ENCODE peak calls at places on chromosomes 11 and 22, in seven cellular contexts. A, V, H, E, X, Y and W are unnamed samples.

GRCh38 chr11:15742626-15743243 is 613.6 kb downstream of the SOX6 start:
- DNase-seq in X (no peak), A (no peak), Y (no peak), E (no peak), V (no peak), H (no peak), W (no peak)

GRCh38 chr11:3609416-3610265 is 32.2 kb downstream of the ART5 start:
- DNase-seq in H (peak), X (no peak), E (peak), V (no peak), Y (no peak), A (no peak), W (no peak)

GRCh38 chr22:19046719-19047609 is 75.2 kb downstream of the DGCR2 start:
- DNase-seq in H (no peak), E (no peak), A (no peak), X (no peak), V (no peak), Y (no peak), W (no peak)

GRCh38 chr22:39592104-39593060 is 21.8 kb downstream of the CACNA1I start:
- DNase-seq in A (no peak), H (no peak), E (peak), Y (no peak), V (no peak), X (no peak), W (no peak)

GRCh38 chr11:1437500-1437899 is 47.8 kb downstream of the BRSK2 start:
- DNase-seq in X (no peak), Y (no peak), A (no peak), E (no peak), H (no peak), V (peak), W (no peak)

GRCh38 chr11:112292785-112293407 is 32.2 kb upstream of the PLET1 start:
- DNase-seq in A (no peak), V (no peak), E (peak), X (peak), H (no peak), Y (no peak), W (no peak)

GRCh38 chr11:96168623-96169022 is 174.4 kb downstream of the MAML2 start:
- DNase-seq in H (no peak), V (no peak), X (peak), A (no peak), E (peak), Y (no peak), W (no peak)

GRCh38 chr11:126636911-126637799 is 281.7 kb downstream of the ST3GAL4 start:
- DNase-seq in H (no peak), A (no peak), E (peak), Y (no peak), V (no peak), X (no peak), W (no peak)

GRCh38 chr11:35784699-35785098 is 122.1 kb downstream of the TRIM44 start:
- DNase-seq in H (no peak), X (no peak), A (no peak), E (no peak), Y (no peak), V (no peak), W (no peak)

GRCh38 chr11:62599909-62600308 is 1.8 kb downstream of the MTA2 start:
- DNase-seq in E (no peak), Y (no peak), X (no peak), A (peak), H (no peak), V (no peak), W (no peak)

GRCh38 chr11:93967944-93968343 is 53.2 kb upstream of the HEPHL1 start:
- DNase-seq in Y (no peak), E (no peak), X (no peak), A (no peak), H (no peak), V (no peak), W (no peak)

GRCh38 chr11:71302911-71303310 is 50.5 kb upstream of the SHANK2 start:
- DNase-seq in V (peak), Y (no peak), A (no peak), E (no peak), X (no peak), H (no peak), W (peak)

GRCh38 chr22:33918676-33919590 is 1.3 kb downstream of the LARGE1 start:
- DNase-seq in X (no peak), H (no peak), E (no peak), Y (no peak), V (no peak), A (no peak), W (no peak)

GRCh38 chr11:112834277-112834755 is 126.9 kb upstream of the NCAM1 start:
- DNase-seq in H (no peak), V (no peak), A (no peak), X (no peak), Y (no peak), E (no peak), W (no peak)

GRCh38 chr11:41660585-41660984 is 201.1 kb upstream of the LRRC4C start:
- DNase-seq in E (no peak), X (no peak), H (peak), A (no peak), Y (no peak), V (no peak), W (no peak)

GRCh38 chr11:130581631-130582030 is 133.2 kb downstream of the ADAMTS15 start:
- DNase-seq in V (no peak), H (no peak), Y (no peak), E (no peak), A (no peak), X (no peak), W (no peak)

GRCh38 chr11:13341028-13341427 is 63.4 kb downstream of the BMAL1 start:
- DNase-seq in H (no peak), E (no peak), X (no peak), A (no peak), Y (no peak), V (no peak), W (no peak)

GRCh38 chr11:65390099-65390941 is 3.9 kb downstream of the FRMD8 start:
- DNase-seq in H (no peak), A (no peak), E (no peak), X (no peak), V (peak), Y (no peak), W (no peak)

GRCh38 chr11:24679686-24680318 is 182.9 kb downstream of the LUZP2 start:
- DNase-seq in Y (no peak), H (no peak), A (no peak), E (no peak), V (no peak), X (no peak), W (no peak)

GRCh38 chr11:102794382-102794781 is 3.6 kb downstream of the MMP1 start:
- DNase-seq in X (no peak), H (peak), E (peak), V (no peak), Y (no peak), A (no peak), W (no peak)

GRCh38 chr11:64078294-64078693 is 42.6 kb downstream of the FLRT1 start:
- DNase-seq in E (no peak), H (no peak), Y (no peak), X (no peak), A (no peak), V (no peak), W (no peak)

GRCh38 chr11:13947379-13947778 is 15.1 kb upstream of the SPON1 start:
- DNase-seq in Y (no peak), A (no peak), H (no peak), X (no peak), V (no peak), E (no peak), W (no peak)

GRCh38 chr11:96012086-96012824 is 88.3 kb upstream of the MTMR2 start:
- DNase-seq in A (no peak), E (peak), Y (no peak), X (no peak), H (peak), V (no peak), W (no peak)

GRCh38 chr11:26319906-26320305 is 12.0 kb upstream of the ANO3 start:
- DNase-seq in H (no peak), V (no peak), X (no peak), E (no peak), Y (no peak), A (no peak), W (no peak)

GRCh38 chr22:38694945-38695344 is 5.8 kb downstream of the JOSD1 start:
- DNase-seq in Y (no peak), V (no peak), E (no peak), X (no peak), A (no peak), H (no peak), W (no peak)

GRCh38 chr11:15947681-15948648 is 408.4 kb downstream of the SOX6 start:
- DNase-seq in E (no peak), H (no peak), V (no peak), X (no peak), A (no peak), Y (no peak), W (no peak)

GRCh38 chr22:17352798-17353197 is 16.5 kb upstream of the CECR2 start:
- DNase-seq in A (no peak), V (no peak), X (no peak), Y (no peak), E (no peak), H (no peak), W (no peak)

GRCh38 chr11:93729129-93729616 is 12.1 kb downstream of the TAF1D start:
- DNase-seq in V (no peak), E (no peak), X (no peak), H (no peak), Y (no peak), A (no peak), W (no peak)

GRCh38 chr11:134014502-134014901 is 54.4 kb upstream of the JAM3 start:
- DNase-seq in X (no peak), E (no peak), H (peak), V (no peak), Y (no peak), A (no peak), W (no peak)

GRCh38 chr11:95398437-95399112 is 167.6 kb upstream of the SESN3 start:
- DNase-seq in Y (no peak), A (no peak), E (no peak), X (no peak), V (no peak), H (no peak), W (no peak)

GRCh38 chr22:35477911-35478582 is 62.6 kb upstream of the RASD2 start:
- DNase-seq in X (peak), Y (no peak), H (no peak), A (no peak), V (peak), E (peak), W (no peak)

GRCh38 chr11:130001491-130002351 is 914 bp downstream of the PRDM10 start:
- DNase-seq in Y (no peak), E (peak), V (no peak), H (no peak), A (no peak), X (peak), W (no peak)

GRCh38 chr11:117657801-117658200 is 139.2 kb downstream of the DSCAML1 start:
- DNase-seq in A (no peak), E (no peak), X (no peak), V (no peak), Y (no peak), H (no peak), W (no peak)

GRCh38 chr11:72333657-72334056 is 89.7 kb upstream of the PHOX2A start:
- DNase-seq in E (no peak), X (no peak), A (no peak), V (no peak), H (peak), Y (no peak), W (no peak)

GRCh38 chr11:16782226-16782919 is 43.9 kb downstream of the C11orf58 start:
- DNase-seq in Y (no peak), X (no peak), H (no peak), V (no peak), A (no peak), E (no peak), W (no peak)

GRCh38 chr11:46345131-46345597 is 2.1 kb upstream of the DGKZ start:
- DNase-seq in H (peak), Y (no peak), A (no peak), X (peak), V (no peak), E (no peak), W (no peak)

GRCh38 chr11:62689421-62690183 is at the start of gene LRRN4CL:
- DNase-seq in H (no peak), Y (no peak), A (no peak), V (peak), E (peak), X (peak), W (no peak)

GRCh38 chr11:117828641-117829368 is 4.3 kb upstream of the FXYD2 start:
- DNase-seq in X (peak), Y (no peak), V (peak), E (no peak), A (peak), H (no peak), W (no peak)

GRCh38 chr11:86152006-86152862 is 83.3 kb upstream of the PICALM start:
- DNase-seq in H (no peak), X (no peak), Y (no peak), A (no peak), E (no peak), V (no peak), W (no peak)

GRCh38 chr11:121741954-121742361 is 289.2 kb upstream of the SORL1-AS1 start:
- DNase-seq in Y (no peak), H (no peak), V (peak), X (peak), E (peak), A (no peak), W (no peak)
- TF ChIP-seq CTCF in Y (no peak), H (no peak), V (no peak), X (no peak), E (no peak), A (no peak), W (no peak)

DNA sequence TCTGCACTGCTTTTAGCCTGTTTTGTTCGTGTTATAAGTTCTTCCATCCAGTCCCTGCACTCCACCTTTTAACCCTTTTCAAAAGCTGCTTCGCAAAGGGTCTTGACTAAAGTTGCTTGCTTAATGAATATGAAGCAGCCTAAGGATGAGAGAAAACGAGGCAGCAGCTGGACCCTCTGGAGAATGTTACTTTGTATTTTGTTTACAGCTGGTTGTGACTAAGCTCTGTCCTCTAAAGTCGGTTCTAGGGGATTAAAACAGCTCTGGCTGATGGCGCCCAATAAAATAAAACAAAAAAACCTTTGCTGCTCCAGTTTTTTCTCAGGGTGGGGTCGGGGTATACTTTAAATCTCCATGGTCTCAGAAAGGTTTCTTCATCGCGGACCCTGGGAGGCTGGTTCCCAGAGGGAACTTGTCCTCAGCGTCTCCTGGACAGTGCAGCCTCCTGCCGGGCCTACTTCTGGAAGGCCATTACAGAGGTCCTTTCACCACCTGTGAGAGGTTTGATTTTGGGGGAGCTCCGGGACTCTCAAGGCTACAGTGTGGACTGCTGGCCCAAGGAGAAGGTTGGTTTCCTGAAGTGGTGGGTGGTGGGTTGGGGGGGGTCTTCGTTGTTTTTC is 836 bp upstream of the RBM4 start:
- DNase-seq in A (no peak), E (no peak), X (no peak), Y (no peak), V (peak), H (peak), W (no peak)
- TF ChIP-seq CTCF in A (no peak), E (no peak), X (no peak), Y (no peak), V (no peak), H (no peak), W (no peak)

GRCh38 chr11:115552151-115552550 is 47.9 kb upstream of the CADM1 start:
- DNase-seq in X (no peak), H (no peak), E (no peak), Y (no peak), A (no peak), V (no peak), W (no peak)
- TF ChIP-seq CTCF in X (no peak), H (no peak), E (no peak), Y (no peak), A (no peak), V (no peak), W (no peak)

GRCh38 chr11:114604886-114605285 is 9.3 kb upstream of the NXPE4 start:
- DNase-seq in A (no peak), Y (no peak), E (no peak), X (no peak), V (no peak), H (no peak), W (no peak)

GRCh38 chr11:114604179-114604813 is 8.7 kb upstream of the NXPE4 start:
- DNase-seq in X (no peak), H (no peak), E (no peak), V (no peak), Y (no peak), A (no peak), W (no peak)

GRCh38 chr11:114607753-114608459 is 12.3 kb upstream of the NXPE4 start:
- DNase-seq in A (no peak), X (no peak), H (no peak), E (no peak), Y (no peak), V (no peak), W (peak)

GRCh38 chr11:114605370-114605769 is 9.8 kb upstream of the NXPE4 start:
- DNase-seq in E (no peak), Y (no peak), V (no peak), A (no peak), H (no peak), X (no peak), W (peak)

GRCh38 chr11:114606003-114606801 is 10.6 kb upstream of the NXPE4 start:
- DNase-seq in X (no peak), A (no peak), V (no peak), Y (no peak), E (no peak), H (no peak), W (peak)
- TF ChIP-seq CTCF in X (peak), A (no peak), V (no peak), Y (no peak), E (no peak), H (no peak), W (no peak)

GRCh38 chr11:77473001-77473800 is 693 bp downstream of the PAK1 start:
- DNase-seq in A (peak), Y (peak), E (no peak), V (peak), H (peak), X (no peak), W (peak)

GRCh38 chr11:77470504-77470903 is 3.4 kb downstream of the PAK1 start:
- DNase-seq in E (no peak), X (no peak), V (no peak), Y (no peak), H (no peak), A (no peak), W (no peak)

GRCh38 chr11:77473801-77474508 is at the start of gene PAK1:
- DNase-seq in A (peak), H (peak), Y (peak), E (peak), X (peak), V (peak), W (peak)

GRCh38 chr11:77470971-77471370 is 2.9 kb downstream of the PAK1 start:
- DNase-seq in X (no peak), E (no peak), V (no peak), A (no peak), H (no peak), Y (no peak), W (no peak)

GRCh38 chr11:77471520-77472234 is 2.2 kb downstream of the PAK1 start:
- DNase-seq in A (no peak), H (peak), X (no peak), V (no peak), E (no peak), Y (peak), W (no peak)
- TF ChIP-seq CTCF in A (no peak), H (peak), X (no peak), V (peak), E (no peak), Y (peak), W (peak)

DNA sequence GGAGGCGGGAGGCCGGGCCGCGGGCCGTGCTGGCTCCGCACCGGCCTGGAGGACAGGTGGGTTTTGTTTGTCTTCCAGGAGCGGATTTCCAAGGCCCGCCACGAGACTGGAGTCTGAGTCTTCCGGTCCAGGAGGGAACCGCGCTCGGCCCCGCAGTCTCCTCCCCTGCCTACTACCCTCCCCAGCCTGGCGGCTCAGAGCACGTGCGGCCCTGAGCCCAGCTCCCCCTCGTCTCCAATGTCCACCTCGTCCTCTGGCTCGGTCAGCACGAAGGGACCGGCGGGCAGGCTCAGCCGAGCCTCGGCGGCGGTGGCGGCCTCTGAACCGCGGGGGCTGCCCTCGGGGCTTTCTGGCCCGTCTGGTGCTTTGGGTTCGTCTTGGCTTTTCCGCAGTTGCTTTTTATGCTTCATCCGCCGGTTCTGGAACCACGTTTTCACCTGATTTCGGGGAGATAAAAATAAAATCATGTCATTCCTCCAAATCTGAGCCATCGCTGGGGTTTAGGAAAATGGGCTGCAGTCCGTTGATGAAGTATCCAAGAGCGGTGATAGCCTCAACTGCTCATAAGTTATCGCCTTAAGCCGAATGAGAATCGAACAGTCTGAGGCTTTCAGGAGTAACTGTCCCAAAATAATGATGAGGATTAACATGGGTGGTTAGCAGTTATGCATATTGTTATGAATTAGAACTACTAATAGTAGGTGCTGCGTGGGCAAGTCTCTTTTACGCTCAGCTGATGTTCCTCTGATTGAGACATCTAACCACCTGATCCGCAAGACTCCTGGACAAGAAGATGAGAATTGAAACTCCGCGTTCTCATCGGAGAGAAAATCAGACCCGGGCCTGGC is 4.0 kb downstream of the BSX start:
- DNase-seq in E (no peak), Y (no peak), X (no peak), H (peak), A (no peak), V (no peak), W (no peak)
- TF ChIP-seq CTCF in E (no peak), Y (no peak), X (no peak), H (no peak), A (no peak), V (no peak), W (no peak)

DNA sequence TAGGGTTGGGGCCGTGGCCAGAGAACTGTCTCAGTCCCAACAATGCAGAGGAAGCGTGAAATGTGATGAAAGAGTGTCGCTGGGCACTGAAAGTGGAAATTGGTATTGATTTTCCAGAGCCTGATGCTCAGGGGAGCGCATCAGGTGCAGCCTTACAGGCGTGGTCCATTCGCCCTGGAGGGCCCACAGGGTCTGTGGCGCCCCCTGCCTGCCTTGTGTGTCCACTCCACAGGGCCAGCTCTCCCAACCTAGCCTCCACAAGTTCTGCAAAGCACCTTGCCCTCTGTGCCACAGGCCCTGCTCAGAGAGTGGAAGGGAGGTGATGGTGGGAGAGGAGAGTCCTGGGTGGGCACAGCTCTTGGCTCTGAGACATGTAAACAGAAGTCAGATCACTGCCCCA is 54.9 kb upstream of the LMO1 start:
- DNase-seq in A (no peak), E (no peak), V (no peak), X (no peak), Y (no peak), H (peak), W (no peak)
- TF ChIP-seq CTCF in A (no peak), E (no peak), V (no peak), X (no peak), Y (peak), H (no peak), W (peak)

GRCh38 chr11:105456950-105457349 is 152.9 kb upstream of the GRIA4 start:
- DNase-seq in V (no peak), H (no peak), X (no peak), A (no peak), E (no peak), Y (no peak), W (no peak)
- TF ChIP-seq CTCF in V (no peak), H (no peak), X (no peak), A (no peak), E (peak), Y (no peak), W (no peak)